ENCODE peak calls at places on chromosomes 7 and 10, in six cellular contexts. One of them, this sample, is unnamed.

GRCh38 chr10:89421018-89421476 is 6.7 kb downstream of the IFIT5 start:
- DNase-seq in posterior cingulate gyrus: no peak
- DNase-seq in activated CD8-positive, alpha-beta memory T cell treated with anti-CD3 and anti-CD28 coated beads for 24 hours: no peak
- DNase-seq in HT1080: no peak
- DNase-seq in HFFc6: no peak
- DNase-seq in activated T-cell treated with anti-CD3 and anti-CD28 coated beads for 24 hours: no peak
- DNase-seq in this sample: no peak

GRCh38 chr10:11017575-11018425 is at the start of gene CELF2:
- DNase-seq in posterior cingulate gyrus: peak
- DNase-seq in activated T-cell treated with anti-CD3 and anti-CD28 coated beads for 24 hours: peak
- DNase-seq in activated CD8-positive, alpha-beta memory T cell treated with anti-CD3 and anti-CD28 coated beads for 24 hours: peak
- DNase-seq in HT1080: no peak
- DNase-seq in HFFc6: no peak
- DNase-seq in this sample: peak

GRCh38 chr7:123675092-123675473 is 19.4 kb downstream of the LMOD2 start:
- DNase-seq in activated CD8-positive, alpha-beta memory T cell treated with anti-CD3 and anti-CD28 coated beads for 24 hours: no peak
- DNase-seq in posterior cingulate gyrus: no peak
- DNase-seq in HFFc6: no peak
- DNase-seq in activated T-cell treated with anti-CD3 and anti-CD28 coated beads for 24 hours: no peak
- DNase-seq in HT1080: no peak
- DNase-seq in this sample: no peak

GRCh38 chr10:93752761-93753160 is 5.0 kb upstream of the LGI1 start:
- DNase-seq in HT1080: peak
- DNase-seq in activated CD8-positive, alpha-beta memory T cell treated with anti-CD3 and anti-CD28 coated beads for 24 hours: no peak
- DNase-seq in posterior cingulate gyrus: no peak
- DNase-seq in HFFc6: peak
- DNase-seq in activated T-cell treated with anti-CD3 and anti-CD28 coated beads for 24 hours: no peak
- DNase-seq in this sample: no peak

GRCh38 chr7:95104739-95105138 is 197.3 kb downstream of the PPP1R9A start:
- DNase-seq in HT1080: peak
- DNase-seq in activated T-cell treated with anti-CD3 and anti-CD28 coated beads for 24 hours: no peak
- DNase-seq in posterior cingulate gyrus: no peak
- DNase-seq in activated CD8-positive, alpha-beta memory T cell treated with anti-CD3 and anti-CD28 coated beads for 24 hours: no peak
- DNase-seq in HFFc6: no peak
- DNase-seq in this sample: no peak

GRCh38 chr7:40374575-40374974 is 239.8 kb downstream of the SUGCT start:
- DNase-seq in posterior cingulate gyrus: no peak
- DNase-seq in HT1080: no peak
- DNase-seq in activated CD8-positive, alpha-beta memory T cell treated with anti-CD3 and anti-CD28 coated beads for 24 hours: no peak
- DNase-seq in activated T-cell treated with anti-CD3 and anti-CD28 coated beads for 24 hours: no peak
- DNase-seq in HFFc6: no peak
- DNase-seq in this sample: no peak

GRCh38 chr10:91434041-91434440 is 23.9 kb downstream of the HECTD2 start:
- DNase-seq in HFFc6: peak
- DNase-seq in HT1080: peak
- DNase-seq in posterior cingulate gyrus: no peak
- DNase-seq in activated CD8-positive, alpha-beta memory T cell treated with anti-CD3 and anti-CD28 coated beads for 24 hours: no peak
- DNase-seq in activated T-cell treated with anti-CD3 and anti-CD28 coated beads for 24 hours: no peak
- DNase-seq in this sample: no peak

GRCh38 chr10:5070648-5071410 is 23.4 kb upstream of the AKR1C3 start:
- DNase-seq in activated T-cell treated with anti-CD3 and anti-CD28 coated beads for 24 hours: no peak
- DNase-seq in posterior cingulate gyrus: no peak
- DNase-seq in HT1080: no peak
- DNase-seq in HFFc6: no peak
- DNase-seq in activated CD8-positive, alpha-beta memory T cell treated with anti-CD3 and anti-CD28 coated beads for 24 hours: no peak
- DNase-seq in this sample: no peak

GRCh38 chr7:3682028-3682712 is 381.1 kb downstream of the SDK1 start:
- DNase-seq in posterior cingulate gyrus: no peak
- DNase-seq in activated CD8-positive, alpha-beta memory T cell treated with anti-CD3 and anti-CD28 coated beads for 24 hours: no peak
- DNase-seq in HFFc6: no peak
- DNase-seq in activated T-cell treated with anti-CD3 and anti-CD28 coated beads for 24 hours: no peak
- DNase-seq in HT1080: no peak
- DNase-seq in this sample: no peak

GRCh38 chr10:131981429-131982184 is at the start of gene BNIP3:
- DNase-seq in HFFc6: peak
- DNase-seq in activated CD8-positive, alpha-beta memory T cell treated with anti-CD3 and anti-CD28 coated beads for 24 hours: peak
- DNase-seq in activated T-cell treated with anti-CD3 and anti-CD28 coated beads for 24 hours: peak
- DNase-seq in HT1080: peak
- DNase-seq in posterior cingulate gyrus: peak
- DNase-seq in this sample: peak

GRCh38 chr10:16904619-16905018 is 87.4 kb upstream of the RSU1 start:
- DNase-seq in activated CD8-positive, alpha-beta memory T cell treated with anti-CD3 and anti-CD28 coated beads for 24 hours: no peak
- DNase-seq in posterior cingulate gyrus: no peak
- DNase-seq in HFFc6: no peak
- DNase-seq in activated T-cell treated with anti-CD3 and anti-CD28 coated beads for 24 hours: no peak
- DNase-seq in HT1080: peak
- DNase-seq in this sample: no peak

GRCh38 chr10:6151087-6151977 is 51.4 kb upstream of the PFKFB3 start:
- DNase-seq in HT1080: no peak
- DNase-seq in posterior cingulate gyrus: peak
- DNase-seq in activated T-cell treated with anti-CD3 and anti-CD28 coated beads for 24 hours: no peak
- DNase-seq in HFFc6: peak
- DNase-seq in activated CD8-positive, alpha-beta memory T cell treated with anti-CD3 and anti-CD28 coated beads for 24 hours: peak
- DNase-seq in this sample: peak

GRCh38 chr7:15977663-15978062 is 291.2 kb upstream of the MEOX2 start:
- DNase-seq in HFFc6: peak
- DNase-seq in activated T-cell treated with anti-CD3 and anti-CD28 coated beads for 24 hours: no peak
- DNase-seq in activated CD8-positive, alpha-beta memory T cell treated with anti-CD3 and anti-CD28 coated beads for 24 hours: no peak
- DNase-seq in HT1080: peak
- DNase-seq in posterior cingulate gyrus: no peak
- DNase-seq in this sample: no peak

GRCh38 chr7:129906700-129907099 is 46.1 kb downstream of the UBE2H start:
- DNase-seq in HT1080: no peak
- DNase-seq in activated T-cell treated with anti-CD3 and anti-CD28 coated beads for 24 hours: no peak
- DNase-seq in activated CD8-positive, alpha-beta memory T cell treated with anti-CD3 and anti-CD28 coated beads for 24 hours: no peak
- DNase-seq in posterior cingulate gyrus: no peak
- DNase-seq in HFFc6: peak
- DNase-seq in this sample: no peak

GRCh38 chr7:577971-578370 is 58.3 kb upstream of the PDGFA start:
- DNase-seq in posterior cingulate gyrus: peak
- DNase-seq in HT1080: no peak
- DNase-seq in HFFc6: no peak
- DNase-seq in activated T-cell treated with anti-CD3 and anti-CD28 coated beads for 24 hours: no peak
- DNase-seq in activated CD8-positive, alpha-beta memory T cell treated with anti-CD3 and anti-CD28 coated beads for 24 hours: no peak
- DNase-seq in this sample: no peak

GRCh38 chr10:63522129-63522687 is 1.0 kb downstream of the REEP3 start:
- DNase-seq in activated T-cell treated with anti-CD3 and anti-CD28 coated beads for 24 hours: no peak
- DNase-seq in posterior cingulate gyrus: no peak
- DNase-seq in HT1080: no peak
- DNase-seq in HFFc6: no peak
- DNase-seq in activated CD8-positive, alpha-beta memory T cell treated with anti-CD3 and anti-CD28 coated beads for 24 hours: no peak
- DNase-seq in this sample: no peak

GRCh38 chr10:13971586-13972475 is 358.9 kb downstream of the FRMD4A start:
- DNase-seq in HFFc6: peak
- DNase-seq in activated CD8-positive, alpha-beta memory T cell treated with anti-CD3 and anti-CD28 coated beads for 24 hours: no peak
- DNase-seq in HT1080: peak
- DNase-seq in posterior cingulate gyrus: no peak
- DNase-seq in activated T-cell treated with anti-CD3 and anti-CD28 coated beads for 24 hours: no peak
- DNase-seq in this sample: no peak